ENCODE peak calls at places on chromosomes 5 and 9, in nine cellular contexts. G, X, T, Y, W, B, K, C and P are unnamed samples.
A peak's percentile ranks its signal among the peaks of the same experiment; 100 is the strongest.

GRCh38 chr5:134026521-134027202 is 21.9 kb upstream of the VDAC1 start:
- DNase-seq in B (no peak), T (peak; percentile 81), G (no peak), C (peak; percentile 83), X (peak; percentile 61), Y (no peak), W (peak; percentile 19), K (peak; percentile 29), P (no peak)

GRCh38 chr5:74956278-74956677 is 90.1 kb upstream of the FAM169A start:
- DNase-seq in K (no peak), B (no peak), W (no peak), X (no peak), Y (no peak), T (no peak), C (no peak), G (no peak), P (no peak)

GRCh38 chr9:16046713-16047112 is 493.9 kb downstream of the CCDC171 start:
- DNase-seq in Y (no peak), K (no peak), B (no peak), C (no peak), X (no peak), G (no peak), T (no peak), W (no peak), P (no peak)

GRCh38 chr5:157575096-157575872 is at the start of gene ADAM19:
- DNase-seq in Y (peak; percentile 66), W (peak; percentile 68), C (peak; percentile 75), K (no peak), T (peak; percentile 45), B (peak; percentile 44), X (peak; percentile 54), G (no peak), P (no peak)

GRCh38 chr9:107034831-107035230 is 171.9 kb downstream of the ZNF462 start:
- DNase-seq in G (no peak), C (no peak), Y (no peak), T (no peak), X (no peak), W (no peak), B (no peak), K (no peak), P (no peak)

GRCh38 chr5:62395210-62395950 is 8.3 kb downstream of the DIMT1 start:
- DNase-seq in G (no peak), B (no peak), K (peak; percentile 63), T (no peak), W (no peak), X (peak; percentile 49), Y (no peak), C (no peak), P (no peak)

GRCh38 chr5:171783051-171783450 is 2.6 kb upstream of the SMIM23 start:
- DNase-seq in T (no peak), X (peak; percentile 68), C (no peak), K (peak; percentile 18), B (no peak), G (no peak), Y (no peak), W (no peak), P (no peak)

GRCh38 chr9:117552811-117553210 is 138.0 kb upstream of the ASTN2 start:
- DNase-seq in W (no peak), K (no peak), G (no peak), T (no peak), B (no peak), X (no peak), Y (no peak), C (no peak), P (no peak)

GRCh38 chr9:37575921-37576721 is at the start of gene FBXO10:
- DNase-seq in C (peak; percentile 91), T (peak; percentile 71), B (peak; percentile 12), Y (peak; percentile 54), G (peak; percentile 80), K (no peak), W (peak; percentile 76), X (peak; percentile 62), P (peak; percentile 29)

GRCh38 chr9:37575511-37575914 is 667 bp downstream of the FBXO10 start:
- DNase-seq in B (no peak), K (no peak), Y (peak; percentile 21), G (no peak), C (no peak), W (no peak), T (no peak), X (no peak), P (no peak)

GRCh38 chr9:37574241-37574721 is 1.9 kb downstream of the FBXO10 start:
- DNase-seq in X (peak; percentile 74), B (no peak), W (no peak), Y (no peak), C (peak; percentile 46), T (peak; percentile 69), K (no peak), G (no peak), P (no peak)

DNA sequence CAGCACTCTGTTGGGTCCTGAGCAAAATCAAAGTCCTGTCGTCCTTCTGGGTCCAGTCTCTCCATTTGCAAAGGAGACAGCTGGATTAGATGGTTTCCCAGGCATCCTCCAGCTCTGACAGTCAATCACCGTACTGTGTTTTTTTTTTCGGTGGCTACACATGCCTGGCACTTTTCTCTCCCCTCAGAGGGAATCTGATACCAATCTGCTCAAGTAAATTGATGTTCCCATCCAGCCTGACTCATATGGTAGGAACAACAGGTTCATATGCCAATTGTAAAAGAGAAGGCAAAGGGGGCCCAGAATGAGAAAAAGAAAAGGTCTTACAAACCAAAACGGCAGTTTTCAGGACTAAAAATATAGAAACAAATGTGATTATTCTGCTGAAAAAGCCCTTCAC is 1.2 kb downstream of the FBXO10 start:
- DNase-seq in C (no peak), T (no peak), G (no peak), B (no peak), W (no peak), X (peak; percentile 15), Y (no peak), K (no peak), P (no peak)
- H3K27ac ChIP-seq in C (peak overlapping the region; percentile 90), T (peak overlapping the region; percentile 47), G (no peak overlapping the region), B (no peak overlapping the region), W (peak overlapping the region; percentile 89), X (no peak overlapping the region), Y (peak overlapping the region; percentile 89), K (no peak overlapping the region), P (no peak overlapping the region)

DNA sequence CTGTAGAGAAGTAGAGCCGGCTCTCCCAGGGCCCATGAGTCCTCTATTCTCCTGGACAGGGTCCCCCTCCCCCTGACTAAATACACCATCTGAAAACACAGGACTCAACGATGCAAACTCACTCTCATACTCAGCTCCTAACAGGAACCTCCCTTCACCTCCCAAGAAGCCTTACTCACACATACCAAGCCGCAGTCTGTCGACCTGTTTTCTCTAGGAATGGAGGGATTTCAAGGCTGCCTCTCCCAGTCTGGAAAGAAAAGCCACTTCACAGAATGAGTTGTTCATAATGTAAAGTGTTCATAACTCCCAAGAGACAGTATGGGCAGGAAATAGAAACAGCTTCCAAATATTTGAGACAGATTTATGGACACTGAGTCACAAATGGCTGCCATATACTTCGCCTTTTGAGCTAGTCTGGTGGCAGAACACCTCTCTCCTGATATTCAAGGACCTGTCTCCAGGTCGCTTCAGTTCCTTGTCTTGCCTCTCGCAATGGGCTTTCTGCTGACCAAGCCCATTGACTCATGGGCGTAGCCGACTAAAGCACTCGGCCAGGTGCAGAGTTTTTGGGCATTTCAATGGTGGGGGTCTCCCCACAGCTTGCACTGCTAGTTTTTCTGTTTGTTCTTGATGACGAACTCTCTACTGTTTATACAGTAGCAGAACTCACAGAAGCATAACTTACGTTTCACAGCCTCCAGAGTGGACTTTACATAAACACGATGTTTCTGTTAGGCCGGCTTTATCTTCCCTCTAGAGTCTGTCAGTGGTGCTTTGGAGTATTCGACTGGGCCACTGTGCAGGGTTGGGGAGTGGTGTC is 25.0 kb upstream of the IL17B start:
- DNase-seq in W (no peak), Y (no peak), C (peak; percentile 12), T (peak; percentile 50), G (peak; percentile 67), X (peak; percentile 82), K (no peak), B (no peak), P (no peak)
- H3K4me3 ChIP-seq in W (no peak overlapping the region), Y (peak overlapping the region; percentile 30), C (no peak overlapping the region), T (no peak overlapping the region), G (no peak overlapping the region), X (no peak overlapping the region), K (peak overlapping the region; percentile 41), B (no peak overlapping the region), P (no peak overlapping the region)

GRCh38 chr9:135702002-135702721 is at the start of gene KCNT1:
- DNase-seq in C (peak; percentile 77), G (no peak), B (peak; percentile 27), X (peak; percentile 25), T (peak; percentile 74), Y (no peak), W (peak; percentile 60), K (no peak), P (peak; percentile 36)

GRCh38 chr9:135700525-135700924 is 1.2 kb upstream of the SOHLH1 start:
- DNase-seq in K (no peak), X (no peak), B (no peak), Y (no peak), W (no peak), T (no peak), G (no peak), C (no peak), P (no peak)

GRCh38 chr9:135703726-135704125 is 1.7 kb downstream of the KCNT1 start:
- DNase-seq in C (peak; percentile 27), G (no peak), T (no peak), X (no peak), Y (no peak), W (no peak), K (no peak), B (no peak), P (no peak)

GRCh38 chr9:135699440-135699839 is at the start of gene SOHLH1:
- DNase-seq in X (no peak), G (no peak), W (no peak), C (no peak), T (no peak), Y (no peak), B (no peak), K (no peak), P (no peak)

DNA sequence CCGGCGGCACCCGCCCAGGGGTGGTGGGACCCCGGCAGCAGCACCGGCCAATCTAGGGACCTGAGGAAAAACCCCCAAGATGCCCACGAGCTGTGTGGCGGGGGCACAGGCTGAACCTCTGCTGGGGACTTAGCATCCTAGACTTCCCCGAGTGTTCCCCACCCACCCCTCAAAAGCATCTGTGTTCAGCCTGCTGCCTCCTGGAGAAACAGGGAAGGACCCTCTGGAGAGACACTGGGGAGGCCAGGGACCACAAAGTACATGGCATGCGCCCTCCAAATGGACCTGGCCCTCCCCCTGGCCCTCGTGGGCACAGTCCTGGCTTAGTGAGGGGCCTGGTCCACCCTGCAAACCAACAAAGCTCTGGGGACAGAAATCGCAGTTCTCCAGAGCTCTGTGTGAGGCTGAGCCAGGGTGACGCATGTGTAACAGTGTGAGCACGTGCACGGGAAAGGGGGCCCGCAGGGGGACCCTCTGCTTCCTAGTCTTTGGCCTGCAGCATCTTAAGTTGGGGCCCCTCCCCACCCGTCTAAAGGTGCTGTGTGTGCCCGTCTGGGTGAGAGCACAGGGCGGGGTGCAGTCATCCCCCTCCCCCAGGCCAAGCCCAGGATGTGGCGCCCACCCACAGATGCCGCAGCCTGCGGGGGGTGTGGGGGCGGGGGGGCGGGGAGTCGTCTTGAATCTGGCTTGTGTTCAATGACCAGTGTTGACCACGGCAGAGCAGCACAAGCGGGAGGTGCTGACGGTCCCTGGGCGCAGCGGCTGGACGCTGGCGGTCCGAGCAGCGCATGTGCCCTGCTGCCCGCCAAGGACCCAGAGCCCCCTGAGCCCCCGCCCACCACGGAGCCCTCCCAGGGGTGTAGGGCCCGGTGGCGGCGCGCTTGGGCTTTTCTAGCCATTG is 668 bp upstream of the KCNT1 start:
- DNase-seq in G (no peak), T (no peak), B (no peak), W (no peak), Y (no peak), C (peak; percentile 28), K (no peak), X (no peak), P (no peak)
- H3K27ac ChIP-seq in G (no peak overlapping the region), T (no peak overlapping the region), B (no peak overlapping the region), W (no peak overlapping the region), Y (no peak overlapping the region), C (no peak overlapping the region), K (no peak overlapping the region), X (no peak overlapping the region), P (no peak overlapping the region)

GRCh38 chr9:125446581-125447094 is 185.0 kb downstream of the GAPVD1 start:
- DNase-seq in B (no peak), C (no peak), X (no peak), Y (no peak), G (no peak), T (peak; percentile 51), K (no peak), W (no peak), P (no peak)
- H3K4me3 ChIP-seq in B (no peak overlapping the region), C (no peak overlapping the region), X (no peak overlapping the region), Y (no peak overlapping the region), G (no peak overlapping the region), T (no peak overlapping the region), K (no peak overlapping the region), W (no peak overlapping the region), P (no peak overlapping the region)